ENCODE peak calls at places on chromosomes 2 and 18, in five cellular contexts. One of them, this sample, is unnamed.

GRCh38 chr2:17386771-17387170 is 131.5 kb downstream of the RAD51AP2 start:
- DNase-seq in CD4-positive, alpha-beta memory T cell: no peak
- DNase-seq in cardiac fibroblast: no peak
- DNase-seq in hepatocyte: no peak
- DNase-seq in neural crest cell: no peak
- DNase-seq in this sample: peak

GRCh38 chr2:160287476-160287875 is 87.4 kb upstream of the ITGB6 start:
- DNase-seq in neural crest cell: no peak
- DNase-seq in cardiac fibroblast: peak
- DNase-seq in hepatocyte: no peak
- DNase-seq in CD4-positive, alpha-beta memory T cell: no peak
- DNase-seq in this sample: no peak

GRCh38 chr2:176490061-176490861 is 221.0 kb downstream of the MTX2 start:
- DNase-seq in neural crest cell: peak
- DNase-seq in cardiac fibroblast: peak
- DNase-seq in CD4-positive, alpha-beta memory T cell: no peak
- DNase-seq in hepatocyte: peak
- DNase-seq in this sample: peak

GRCh38 chr18:49813321-49814146 is at the start of gene ACAA2:
- DNase-seq in CD4-positive, alpha-beta memory T cell: peak
- DNase-seq in neural crest cell: peak
- DNase-seq in cardiac fibroblast: peak
- DNase-seq in hepatocyte: peak
- DNase-seq in this sample: peak

GRCh38 chr2:232839680-232840079 is 30.4 kb upstream of the SNORC start:
- DNase-seq in neural crest cell: no peak
- DNase-seq in CD4-positive, alpha-beta memory T cell: no peak
- DNase-seq in cardiac fibroblast: peak
- DNase-seq in hepatocyte: no peak
- DNase-seq in this sample: no peak

GRCh38 chr2:127083819-127084503 is 23.0 kb downstream of the BIN1 start:
- DNase-seq in hepatocyte: peak
- DNase-seq in CD4-positive, alpha-beta memory T cell: no peak
- DNase-seq in neural crest cell: no peak
- DNase-seq in cardiac fibroblast: peak
- DNase-seq in this sample: peak

GRCh38 chr2:85678794-85679672 is 11.0 kb upstream of the SFTPB start:
- DNase-seq in CD4-positive, alpha-beta memory T cell: peak
- DNase-seq in hepatocyte: peak
- DNase-seq in cardiac fibroblast: peak
- DNase-seq in neural crest cell: peak
- DNase-seq in this sample: peak

GRCh38 chr2:239177908-239178307 is 222.9 kb downstream of the HDAC4 start:
- DNase-seq in neural crest cell: no peak
- DNase-seq in hepatocyte: no peak
- DNase-seq in cardiac fibroblast: no peak
- DNase-seq in CD4-positive, alpha-beta memory T cell: no peak
- DNase-seq in this sample: no peak

GRCh38 chr2:20562540-20563225 is 88.2 kb downstream of the HS1BP3 start:
- DNase-seq in CD4-positive, alpha-beta memory T cell: no peak
- DNase-seq in cardiac fibroblast: peak
- DNase-seq in hepatocyte: no peak
- DNase-seq in neural crest cell: peak
- DNase-seq in this sample: peak

GRCh38 chr2:189613650-189614420 is 33.2 kb upstream of the SLC40A1 start:
- DNase-seq in hepatocyte: peak
- DNase-seq in neural crest cell: no peak
- DNase-seq in CD4-positive, alpha-beta memory T cell: no peak
- DNase-seq in cardiac fibroblast: peak
- DNase-seq in this sample: peak

GRCh38 chr2:110688594-110689091 is 10.8 kb upstream of the BUB1 start:
- DNase-seq in neural crest cell: no peak
- DNase-seq in CD4-positive, alpha-beta memory T cell: no peak
- DNase-seq in hepatocyte: no peak
- DNase-seq in cardiac fibroblast: peak
- DNase-seq in this sample: no peak

GRCh38 chr2:26438526-26438925 is 36.8 kb downstream of the DRC1 start:
- DNase-seq in neural crest cell: no peak
- DNase-seq in CD4-positive, alpha-beta memory T cell: no peak
- DNase-seq in cardiac fibroblast: peak
- DNase-seq in hepatocyte: no peak
- DNase-seq in this sample: peak

GRCh38 chr2:163319006-163319405 is 416.8 kb downstream of the FIGN start:
- DNase-seq in cardiac fibroblast: peak
- DNase-seq in neural crest cell: no peak
- DNase-seq in hepatocyte: peak
- DNase-seq in CD4-positive, alpha-beta memory T cell: no peak
- DNase-seq in this sample: no peak

GRCh38 chr2:218028189-218028495 is 25.3 kb upstream of the TNS1 start:
- DNase-seq in CD4-positive, alpha-beta memory T cell: no peak
- DNase-seq in hepatocyte: no peak
- DNase-seq in neural crest cell: no peak
- DNase-seq in cardiac fibroblast: no peak
- DNase-seq in this sample: no peak

GRCh38 chr2:209719034-209719433 is 52.6 kb upstream of the UNC80 start:
- DNase-seq in CD4-positive, alpha-beta memory T cell: no peak
- DNase-seq in neural crest cell: no peak
- DNase-seq in cardiac fibroblast: no peak
- DNase-seq in hepatocyte: no peak
- DNase-seq in this sample: no peak

GRCh38 chr2:113202305-113203216 is 28.8 kb downstream of the PSD4 start:
- DNase-seq in hepatocyte: no peak
- DNase-seq in neural crest cell: no peak
- DNase-seq in cardiac fibroblast: no peak
- DNase-seq in CD4-positive, alpha-beta memory T cell: no peak
- DNase-seq in this sample: no peak

GRCh38 chr2:103289101-103289725 is 527.4 kb downstream of the TMEM182 start:
- DNase-seq in cardiac fibroblast: no peak
- DNase-seq in CD4-positive, alpha-beta memory T cell: no peak
- DNase-seq in hepatocyte: no peak
- DNase-seq in neural crest cell: no peak
- DNase-seq in this sample: no peak

GRCh38 chr2:231927566-231927890 is 1.3 kb upstream of the NPPC start:
- DNase-seq in cardiac fibroblast: no peak
- DNase-seq in hepatocyte: no peak
- DNase-seq in CD4-positive, alpha-beta memory T cell: no peak
- DNase-seq in neural crest cell: no peak
- DNase-seq in this sample: no peak

GRCh38 chr2:238772635-238773297 is 75.1 kb upstream of the TWIST2 start:
- DNase-seq in cardiac fibroblast: no peak
- DNase-seq in neural crest cell: no peak
- DNase-seq in CD4-positive, alpha-beta memory T cell: no peak
- DNase-seq in hepatocyte: no peak
- DNase-seq in this sample: no peak

GRCh38 chr2:240502430-240503121 is 55.2 kb downstream of the ANKMY1 start:
- DNase-seq in hepatocyte: no peak
- DNase-seq in CD4-positive, alpha-beta memory T cell: no peak
- DNase-seq in cardiac fibroblast: no peak
- DNase-seq in neural crest cell: no peak
- DNase-seq in this sample: no peak

GRCh38 chr18:73708596-73708995 is 439.0 kb downstream of the FBXO15 start:
- DNase-seq in neural crest cell: no peak
- DNase-seq in CD4-positive, alpha-beta memory T cell: no peak
- DNase-seq in cardiac fibroblast: no peak
- DNase-seq in hepatocyte: no peak
- DNase-seq in this sample: no peak

GRCh38 chr2:56357655-56358295 is 174.0 kb downstream of the CCDC85A start:
- DNase-seq in cardiac fibroblast: peak
- DNase-seq in CD4-positive, alpha-beta memory T cell: no peak
- DNase-seq in hepatocyte: no peak
- DNase-seq in neural crest cell: no peak
- DNase-seq in this sample: peak

GRCh38 chr2:70132244-70133126 is 45.2 kb downstream of the PCBP1 start:
- DNase-seq in hepatocyte: peak
- DNase-seq in cardiac fibroblast: peak
- DNase-seq in CD4-positive, alpha-beta memory T cell: peak
- DNase-seq in neural crest cell: no peak
- DNase-seq in this sample: peak

GRCh38 chr2:112799291-112799975 is 15.1 kb upstream of the IL1A start:
- DNase-seq in CD4-positive, alpha-beta memory T cell: no peak
- DNase-seq in neural crest cell: no peak
- DNase-seq in hepatocyte: no peak
- DNase-seq in cardiac fibroblast: peak
- DNase-seq in this sample: no peak

GRCh38 chr2:12361506-12361905 is 355.2 kb upstream of the TRIB2 start:
- DNase-seq in CD4-positive, alpha-beta memory T cell: no peak
- DNase-seq in cardiac fibroblast: no peak
- DNase-seq in neural crest cell: no peak
- DNase-seq in hepatocyte: no peak
- DNase-seq in this sample: no peak

GRCh38 chr2:196592331-196592911 is 47.1 kb upstream of the CCDC150 start:
- DNase-seq in neural crest cell: peak
- DNase-seq in CD4-positive, alpha-beta memory T cell: no peak
- DNase-seq in cardiac fibroblast: peak
- DNase-seq in hepatocyte: no peak
- DNase-seq in this sample: peak

GRCh38 chr2:80322958-80323357 is 18.4 kb upstream of the LRRTM1 start:
- DNase-seq in neural crest cell: no peak
- DNase-seq in CD4-positive, alpha-beta memory T cell: no peak
- DNase-seq in hepatocyte: no peak
- DNase-seq in cardiac fibroblast: no peak
- DNase-seq in this sample: no peak

GRCh38 chr2:118417417-118418125 is 329.3 kb downstream of the INSIG2 start:
- DNase-seq in CD4-positive, alpha-beta memory T cell: no peak
- DNase-seq in cardiac fibroblast: peak
- DNase-seq in hepatocyte: no peak
- DNase-seq in neural crest cell: no peak
- DNase-seq in this sample: no peak

GRCh38 chr2:120419073-120419472 is 73.1 kb downstream of the INHBB start:
- DNase-seq in neural crest cell: no peak
- DNase-seq in cardiac fibroblast: no peak
- DNase-seq in hepatocyte: no peak
- DNase-seq in CD4-positive, alpha-beta memory T cell: no peak
- DNase-seq in this sample: peak

GRCh38 chr2:204180671-204181070 is 244.1 kb downstream of the ICOS start:
- DNase-seq in neural crest cell: no peak
- DNase-seq in cardiac fibroblast: no peak
- DNase-seq in hepatocyte: no peak
- DNase-seq in CD4-positive, alpha-beta memory T cell: no peak
- DNase-seq in this sample: peak

GRCh38 chr2:111238336-111238735 is 117.6 kb downstream of the BCL2L11 start:
- DNase-seq in hepatocyte: no peak
- DNase-seq in neural crest cell: no peak
- DNase-seq in CD4-positive, alpha-beta memory T cell: no peak
- DNase-seq in cardiac fibroblast: no peak
- DNase-seq in this sample: no peak

This sample was measured in myocyte.